ENCODE peak calls at places on chromosomes 4 and X, in four cellular contexts. S, M, K and R are unnamed samples.

GRCh38 chr4:53537606-53538005 is 53.7 kb downstream of the LNX1 start:
- DNase-seq in K (no peak), M (no peak), S (no peak), R (no peak)

GRCh38 chr4:168074861-168075260 is 17.5 kb upstream of the ANXA10 start:
- DNase-seq in K (no peak), S (no peak), M (no peak), R (no peak)

GRCh38 chr4:146637853-146638800 is 566 bp upstream of the POU4F2 start:
- DNase-seq in M (no peak), K (no peak), S (no peak), R (peak; percentile 66)

GRCh38 chr4:170388255-170388654 is 298.5 kb upstream of the AADAT start:
- DNase-seq in K (no peak), M (no peak), S (no peak), R (no peak)

GRCh38 chr4:24382381-24382780 is 202.0 kb downstream of the DHX15 start:
- DNase-seq in M (no peak), K (peak; percentile 75), S (no peak), R (no peak)

GRCh38 chr4:16969696-16970135 is 71.3 kb upstream of the LDB2 start:
- DNase-seq in S (no peak), M (no peak), K (peak; percentile 50), R (no peak)

GRCh38 chrX:9867753-9868152 is 81.5 kb downstream of the SHROOM2 start:
- DNase-seq in K (no peak), S (no peak), M (no peak), R (no peak)

GRCh38 chrX:114626323-114626722 is 42.4 kb downstream of the HTR2C start:
- DNase-seq in S (peak; percentile 10), M (no peak), K (peak; percentile 0), R (peak; percentile 12)

GRCh38 chr4:145178740-145179139 is 1.6 kb downstream of the OTUD4 start:
- DNase-seq in M (no peak), K (no peak), S (no peak), R (peak; percentile 17)

GRCh38 chr4:188109157-188109755 is at the start of gene TRIML2:
- DNase-seq in S (no peak), K (no peak), M (no peak), R (no peak)

GRCh38 chr4:142098900-142099299 is 462.5 kb downstream of the IL15 start:
- DNase-seq in S (no peak), M (no peak), K (no peak), R (no peak)

GRCh38 chrX:107718156-107718621 is 57.4 kb downstream of the TSC22D3 start:
- DNase-seq in K (peak; percentile 44), M (no peak), S (peak; percentile 74), R (peak; percentile 69)

GRCh38 chr4:3389879-3390840 is 51.6 kb upstream of the HGFAC start:
- DNase-seq in K (no peak), M (no peak), S (no peak), R (no peak)

GRCh38 chrX:39073131-39073530 is 271.9 kb downstream of the MID1IP1 start:
- DNase-seq in M (no peak), K (no peak), S (no peak), R (no peak)

GRCh38 chrX:68717663-68718442 is 70.4 kb downstream of the STARD8 start:
- DNase-seq in S (no peak), K (no peak), M (no peak), R (no peak)

GRCh38 chr4:71607780-71608673 is 175.9 kb downstream of the GC start:
- DNase-seq in K (peak; percentile 70), M (no peak), S (no peak), R (no peak)

GRCh38 chrX:44949125-44949524 is 76.1 kb downstream of the KDM6A start:
- DNase-seq in M (no peak), K (no peak), S (no peak), R (no peak)

GRCh38 chrX:18997916-18998315 is 14.0 kb upstream of the PHKA2 start:
- DNase-seq in K (no peak), M (no peak), S (no peak), R (no peak)

GRCh38 chr4:52995341-52996030 is 133.4 kb downstream of the RASL11B start:
- DNase-seq in M (no peak), K (no peak), S (no peak), R (no peak)

GRCh38 chr4:74772783-74773182 is 21.5 kb downstream of the BTC start:
- DNase-seq in S (no peak), M (no peak), K (no peak), R (no peak)

GRCh38 chrX:75155454-75155829 is 641 bp downstream of the ABCB7 start:
- DNase-seq in M (no peak), S (peak; percentile 18), K (no peak), R (peak; percentile 2)

GRCh38 chr4:124334119-124334518 is 378.4 kb downstream of the ANKRD50 start:
- DNase-seq in M (no peak), S (peak; percentile 10), K (peak; percentile 24), R (peak; percentile 42)

GRCh38 chrX:139642241-139642927 is 65.6 kb downstream of the MCF2 start:
- DNase-seq in S (no peak), M (no peak), K (no peak), R (no peak)

GRCh38 chr4:1113311-1114009 is at the start of gene RNF212:
- DNase-seq in S (no peak), M (no peak), K (no peak), R (peak; percentile 79)

GRCh38 chr4:89379541-89380035 is 72.0 kb upstream of the GPRIN3 start:
- DNase-seq in M (no peak), S (no peak), K (no peak), R (no peak)

GRCh38 chr4:29805871-29806480 is 914.2 kb upstream of the PCDH7 start:
- DNase-seq in M (no peak), S (no peak), K (no peak), R (no peak)

GRCh38 chrX:15241258-15241657 is 28.6 kb downstream of the ASB9 start:
- DNase-seq in M (no peak), S (no peak), K (no peak), R (no peak)

GRCh38 chrX:115689931-115690330 is 129.0 kb downstream of the PLS3 start:
- DNase-seq in S (no peak), M (no peak), K (no peak), R (no peak)
- H3K9ac ChIP-seq in S (no peak overlapping the region), M (no peak overlapping the region), K (no peak overlapping the region), R (peak overlapping the region; percentile 41)

DNA sequence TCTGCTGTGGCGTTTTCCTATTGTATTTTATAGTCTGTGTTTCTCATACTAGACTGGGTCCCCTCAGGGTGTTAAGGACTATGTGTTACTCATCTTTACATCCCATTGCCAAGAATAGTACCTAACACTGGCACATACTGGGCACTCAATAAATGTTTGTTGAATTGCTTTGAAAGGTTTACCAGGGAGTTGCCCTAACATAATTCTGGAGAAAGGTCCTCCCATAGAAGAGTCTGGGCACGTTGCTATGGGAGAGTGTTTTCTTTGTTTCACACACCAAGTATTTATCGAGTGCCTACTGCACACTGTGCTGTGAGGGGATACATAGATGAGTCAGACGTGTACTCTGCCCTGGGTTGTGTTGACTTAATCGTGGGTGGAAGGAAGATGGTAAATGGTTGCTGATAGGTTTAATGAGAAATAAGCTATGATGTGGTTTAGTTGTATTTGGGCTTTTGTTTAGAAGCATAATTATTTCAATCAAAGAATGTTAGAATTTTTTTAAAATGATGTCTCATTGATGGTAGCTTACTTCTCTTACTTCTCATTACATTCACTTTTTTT is 42.9 kb downstream of the AFF1 start:
- DNase-seq in S (no peak), M (peak; percentile 67), K (peak; percentile 96), R (no peak)
- TF ChIP-seq TAF1 in S (no peak), M (no peak), K (no peak), R (no peak)

GRCh38 chrX:21946925-21947641 is 6.6 kb downstream of the SMS start:
- DNase-seq in S (no peak), K (no peak), M (no peak), R (no peak)
- TF ChIP-seq NFIC in S (no peak), K (no peak), M (no peak), R (no peak)

DNA sequence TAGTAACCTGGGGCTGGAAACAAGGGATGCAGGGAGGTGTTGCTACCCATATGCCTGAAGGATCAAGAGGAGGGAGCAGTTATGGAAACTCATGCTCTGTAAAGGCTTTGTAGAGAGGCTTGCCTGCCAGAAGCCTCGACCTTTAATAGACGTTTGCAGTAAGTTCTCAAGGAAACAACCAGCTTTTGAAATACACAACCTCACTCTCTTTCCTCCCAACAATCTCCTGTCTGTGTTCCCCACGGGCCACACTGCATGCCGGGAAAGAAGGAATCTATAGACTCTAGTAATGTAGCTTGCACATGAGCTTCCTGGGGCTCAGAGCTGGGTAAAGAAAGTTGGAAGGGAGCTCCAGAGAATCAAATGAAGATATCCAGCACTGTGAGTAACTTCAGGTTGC is 101.6 kb upstream of the PACRGL start:
- DNase-seq in K (no peak), S (no peak), M (no peak), R (no peak)
- H3K9ac ChIP-seq in K (no peak overlapping the region), S (no peak overlapping the region), M (no peak overlapping the region), R (no peak overlapping the region)

GRCh38 chr4:138308421-138308820 is 66.3 kb upstream of the SLC7A11 start:
- DNase-seq in M (no peak), K (no peak), S (no peak), R (no peak)

GRCh38 chr4:138310498-138310897 is 68.3 kb upstream of the SLC7A11 start:
- DNase-seq in S (no peak), M (no peak), K (no peak), R (no peak)

GRCh38 chr4:138310991-138311390 is 68.8 kb upstream of the SLC7A11 start:
- DNase-seq in K (no peak), S (no peak), M (no peak), R (no peak)

GRCh38 chr4:138305055-138305454 is 62.9 kb upstream of the SLC7A11 start:
- DNase-seq in M (no peak), K (no peak), S (no peak), R (no peak)

GRCh38 chr4:138307319-138307718 is 65.2 kb upstream of the SLC7A11 start:
- DNase-seq in S (no peak), M (no peak), K (no peak), R (no peak)
- TF ChIP-seq TAF1 in S (no peak), M (no peak), K (no peak), R (no peak)

GRCh38 chr4:40915318-40916217 is 165.8 kb downstream of the NSUN7 start:
- DNase-seq in M (no peak), K (no peak), S (no peak), R (no peak)
- TF ChIP-seq NFIC in M (no peak), K (no peak), S (no peak), R (no peak)

DNA sequence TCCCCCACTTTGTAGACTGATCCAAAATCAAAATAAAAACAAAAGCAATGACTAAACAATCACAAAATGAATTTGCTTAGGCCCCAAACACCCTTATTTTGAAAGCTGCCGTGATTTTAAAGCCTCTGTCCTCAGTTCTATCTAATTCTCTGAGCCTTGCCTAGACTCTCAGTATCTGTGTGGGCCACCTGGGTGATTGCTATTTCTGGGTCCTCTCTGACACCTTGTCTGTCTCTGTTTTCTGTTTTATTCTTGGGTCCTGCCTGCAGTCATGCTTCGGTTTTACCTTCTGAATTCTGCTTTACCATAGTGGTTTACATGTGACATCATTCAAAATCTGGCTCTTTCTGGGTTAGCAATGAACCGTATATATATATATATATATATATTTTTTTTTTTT is 710.8 kb upstream of the SLIT2 start:
- DNase-seq in M (no peak), S (no peak), K (no peak), R (no peak)
- H3K9ac ChIP-seq in M (no peak overlapping the region), S (no peak overlapping the region), K (no peak overlapping the region), R (no peak overlapping the region)